ENCODE peak calls at places on chromosome 13, in five cellular contexts. O is neuronal stem cell, M is H9, N is IMR-90, T is mesendoderm. X is an unnamed sample.
A peak's percentile ranks its signal among the peaks of the same experiment; 100 is the strongest.

GRCh38 chr13:51832471-51833152 is 12.4 kb downstream of the TMEM272 start:
- DNase-seq in M (peak; percentile 46), T (peak; percentile 40), N (peak; percentile 8), O (no peak), X (peak; percentile 17)

GRCh38 chr13:46831588-46832194 is 34.7 kb upstream of the ESD start:
- DNase-seq in T (peak; percentile 45), O (peak; percentile 52), N (peak; percentile 58), M (no peak), X (peak; percentile 68)

GRCh38 chr13:32555613-32556012 is 17.0 kb upstream of the N4BP2L2 start:
- DNase-seq in M (no peak), O (no peak), T (no peak), N (no peak), X (no peak)

GRCh38 chr13:51921790-51922740 is 60.3 kb downstream of the CCDC70 start:
- DNase-seq in T (peak; percentile 50), O (no peak), N (peak; percentile 12), M (peak; percentile 25), X (peak; percentile 6)

GRCh38 chr13:56351041-56351440 is 789.7 kb upstream of the PRR20A start:
- DNase-seq in N (no peak), T (peak; percentile 48), M (peak; percentile 34), O (no peak), X (no peak)

GRCh38 chr13:113855012-113855921 is 8.6 kb downstream of the GAS6 start:
- DNase-seq in N (no peak), T (no peak), M (peak; percentile 16), O (no peak), X (no peak)

GRCh38 chr13:105957769-105958438 is 577.6 kb downstream of the EFNB2 start:
- DNase-seq in N (no peak), O (no peak), M (no peak), T (no peak), X (peak; percentile 6)

GRCh38 chr13:113148940-113149503 is 9.4 kb upstream of the PROZ start:
- DNase-seq in T (no peak), N (no peak), M (peak; percentile 22), O (no peak), X (no peak)

GRCh38 chr13:25469179-25469545 is 97.4 kb downstream of the ATP8A2 start:
- DNase-seq in O (no peak), T (peak; percentile 13), N (no peak), M (no peak), X (no peak)

GRCh38 chr13:51777921-51778320 is 26.0 kb downstream of the DHRS12 start:
- DNase-seq in T (no peak), O (no peak), N (no peak), M (no peak), X (no peak)

GRCh38 chr13:101970339-101970738 is 431.5 kb downstream of the FGF14 start:
- DNase-seq in N (no peak), M (no peak), T (no peak), O (no peak), X (no peak)

GRCh38 chr13:45374917-45375316 is 33.9 kb upstream of the TPT1 start:
- DNase-seq in M (no peak), N (peak; percentile 48), T (no peak), O (no peak), X (no peak)

GRCh38 chr13:20828540-20829364 is 55.0 kb upstream of the EEF1AKMT1 start:
- DNase-seq in M (no peak), O (peak; percentile 43), N (peak; percentile 64), T (peak; percentile 63), X (peak; percentile 72)

GRCh38 chr13:98535501-98536357 is 41.2 kb downstream of the STK24 start:
- DNase-seq in O (no peak), M (no peak), N (no peak), T (peak; percentile 69), X (no peak)

GRCh38 chr13:74134777-74135305 is 637 bp upstream of the KLF12 start:
- DNase-seq in T (peak; percentile 68), N (no peak), O (no peak), M (no peak), X (no peak)

GRCh38 chr13:39039033-39039432 is 777 bp downstream of the NHLRC3 start:
- DNase-seq in N (no peak), M (no peak), T (no peak), O (no peak), X (no peak)

GRCh38 chr13:30376426-30377311 is 45.6 kb upstream of the UBE2L5 start:
- DNase-seq in T (no peak), O (no peak), M (no peak), N (no peak), X (no peak)

GRCh38 chr13:28805193-28805819 is 14.8 kb upstream of the MTUS2 start:
- DNase-seq in N (no peak), O (no peak), T (peak; percentile 56), M (peak; percentile 65), X (no peak)

DNA sequence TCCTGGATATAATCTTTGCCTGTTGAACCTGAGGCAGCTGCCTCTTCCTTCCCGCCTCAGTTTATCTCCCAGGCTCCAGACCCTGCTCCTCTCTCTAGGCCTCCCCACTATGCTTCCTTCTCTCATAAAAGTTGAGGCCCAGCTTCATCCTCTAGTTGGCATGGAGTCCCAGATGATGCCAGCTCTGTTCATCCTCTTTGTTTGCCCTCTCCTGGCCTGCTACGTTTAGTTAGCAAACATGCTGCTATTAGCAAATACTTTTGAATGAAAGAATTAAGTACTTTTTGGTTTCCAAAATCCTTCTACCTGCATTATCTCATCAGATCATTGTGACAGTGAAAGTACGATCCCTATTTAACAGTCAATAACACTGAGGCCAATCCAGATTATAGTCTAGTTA is 472.5 kb downstream of the COG6 start:
- DNase-seq in O (no peak), T (no peak), M (no peak), N (no peak), X (no peak)
- H3K4me1 ChIP-seq in O (no peaks in the 10 kb centered on the region), T (no peaks in the 10 kb centered on the region), M (no peaks in the 10 kb centered on the region), N (no peaks in the 10 kb centered on the region), X (peaks cover 4% of the 10 kb centered on the region)

DNA sequence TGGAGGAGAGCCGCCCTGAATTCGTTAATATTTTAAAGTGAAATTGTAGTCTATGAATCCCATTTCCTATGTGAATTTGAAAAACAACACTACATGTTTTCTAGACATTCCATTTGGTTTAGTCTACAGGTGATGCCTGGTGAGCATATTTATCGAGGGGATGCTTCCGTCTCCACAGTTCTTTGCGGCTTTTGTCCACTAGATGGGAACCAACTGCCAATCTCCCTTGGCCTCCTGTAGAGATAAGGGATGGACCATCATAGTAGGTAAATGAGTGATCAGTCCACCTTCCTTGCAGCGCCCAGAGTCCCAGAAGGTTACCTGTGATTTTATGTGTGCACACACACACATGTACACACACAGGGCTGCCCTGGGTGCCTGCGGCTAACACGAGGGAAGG is 289.8 kb upstream of the SOX21 start:
- DNase-seq in O (no peak), N (no peak), M (no peak), T (peak; percentile 32), X (no peak)
- H2BK15ac ChIP-seq in O (peak overlapping the region; percentile 30), N (no peak overlapping the region), M (no peak overlapping the region), T (no peak overlapping the region), X (no peak overlapping the region)

DNA sequence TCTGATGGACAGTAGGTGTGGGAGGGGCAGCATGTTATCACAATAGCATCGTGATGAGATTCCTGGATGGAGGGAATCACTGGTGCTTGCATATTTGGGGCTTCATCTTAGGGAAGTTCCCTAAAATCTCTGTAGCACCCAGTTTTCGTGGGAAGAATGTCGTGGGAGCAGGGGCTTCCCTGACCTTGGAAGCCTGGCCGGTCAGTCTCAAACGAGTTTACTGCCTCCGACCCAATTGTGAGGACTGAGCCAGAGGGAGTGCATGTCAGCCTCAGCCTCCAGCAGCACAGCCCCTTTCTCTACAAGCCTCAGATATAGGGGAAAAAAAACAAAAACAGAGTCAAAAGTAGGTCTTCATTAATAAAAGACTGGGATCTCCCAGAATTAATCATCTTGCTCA is 32.2 kb downstream of the COL4A2 start:
- DNase-seq in T (no peak), N (no peak), M (no peak), O (no peak), X (no peak)
- H3K4me1 ChIP-seq in T (peaks cover 8% of the 10 kb centered on the region), N (peaks cover 58% of the 10 kb centered on the region), M (peaks cover 10% of the 10 kb centered on the region), O (peaks cover 33% of the 10 kb centered on the region), X (peaks cover 41% of the 10 kb centered on the region)

DNA sequence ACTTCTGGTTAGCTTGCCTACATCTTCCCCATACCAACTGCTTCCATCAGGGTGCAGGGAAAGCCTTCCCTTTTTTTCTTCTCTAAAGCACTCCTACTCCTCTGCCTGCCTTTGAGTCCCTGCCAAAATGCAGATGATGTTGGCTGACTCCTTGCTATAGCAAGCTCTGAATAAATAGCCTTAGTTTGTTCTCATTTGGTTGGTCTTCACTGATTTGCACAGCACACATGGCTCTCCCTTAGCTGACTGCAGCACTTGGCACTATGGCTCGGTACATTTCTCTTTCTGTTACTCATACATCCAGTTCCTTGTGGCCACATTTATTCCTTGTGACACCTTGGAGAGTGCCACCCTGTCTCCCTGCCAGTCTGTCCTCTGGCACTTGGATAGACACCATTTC is 249.8 kb downstream of the DCLK1 start:
- DNase-seq in T (no peak), O (no peak), M (no peak), N (peak; percentile 39), X (no peak)
- H2BK15ac ChIP-seq in T (no peak overlapping the region), O (no peak overlapping the region), M (no peak overlapping the region), N (no peak overlapping the region), X (no peak overlapping the region)